ENCODE peak calls at places on chromosome 6, in eight cellular contexts. U is choroid plexus epithelial cell, N is BE2C, R is AG04450, Z is ascending aorta, V is brain microvascular endothelial cell, W is lower leg skin, A is PC-9. T is an unnamed sample.

GRCh38 chr6:87407531-87407895 is 259 bp upstream of the CFAP206 start:
- DNase-seq in U (peak), N (no peak), R (no peak), Z (no peak), V (peak), W (no peak), A (no peak), T (no peak)

GRCh38 chr6:95286874-95287273 is 290.5 kb upstream of the MANEA start:
- DNase-seq in U (no peak), N (peak), R (no peak), Z (no peak), V (no peak), W (no peak), A (no peak), T (no peak)

GRCh38 chr6:142696689-142697088 is 248.3 kb downstream of the HIVEP2 start:
- DNase-seq in U (no peak), N (no peak), R (no peak), Z (peak), V (no peak), W (no peak), A (peak), T (no peak)

GRCh38 chr6:83509416-83509815 is 2.9 kb upstream of the PRSS35 start:
- DNase-seq in U (peak), N (no peak), R (no peak), Z (no peak), V (no peak), W (no peak), A (no peak), T (no peak)

GRCh38 chr6:43122146-43122545 is 46.0 kb downstream of the PTK7 start:
- DNase-seq in U (no peak), N (no peak), R (no peak), Z (no peak), V (no peak), W (no peak), A (no peak), T (no peak)

GRCh38 chr6:17580518-17581048 is 19.5 kb upstream of the FAM8A1 start:
- DNase-seq in U (peak), N (no peak), R (no peak), Z (peak), V (peak), W (no peak), A (peak), T (no peak)

GRCh38 chr6:79548310-79548709 is 11.1 kb upstream of the LCA5 start:
- DNase-seq in U (no peak), N (no peak), R (no peak), Z (no peak), V (no peak), W (no peak), A (no peak), T (no peak)

GRCh38 chr6:24227556-24227955 is 101.5 kb downstream of the NRSN1 start:
- DNase-seq in U (peak), N (no peak), R (no peak), Z (no peak), V (no peak), W (no peak), A (no peak), T (no peak)

GRCh38 chr6:53280207-53280606 is 68.5 kb downstream of the ELOVL5 start:
- DNase-seq in U (no peak), N (no peak), R (no peak), Z (no peak), V (no peak), W (no peak), A (no peak), T (no peak)

GRCh38 chr6:9250852-9251251 is 815.5 kb upstream of the SLC35B3 start:
- DNase-seq in U (peak), N (no peak), R (peak), Z (no peak), V (peak), W (no peak), A (peak), T (no peak)

GRCh38 chr6:18211338-18211737 is 53.0 kb downstream of the DEK start:
- DNase-seq in U (no peak), N (no peak), R (no peak), Z (no peak), V (no peak), W (no peak), A (no peak), T (no peak)

GRCh38 chr6:126614642-126615504 is 275.0 kb downstream of the CENPW start:
- DNase-seq in U (no peak), N (no peak), R (no peak), Z (no peak), V (no peak), W (no peak), A (no peak), T (no peak)

GRCh38 chr6:52157301-52157930 is 28.8 kb upstream of the IL17A start:
- DNase-seq in U (no peak), N (no peak), R (no peak), Z (no peak), V (peak), W (no peak), A (no peak), T (no peak)

GRCh38 chr6:106106276-106107042 is 20.3 kb downstream of the PRDM1 start:
- DNase-seq in U (no peak), N (no peak), R (no peak), Z (no peak), V (no peak), W (peak), A (no peak), T (no peak)

GRCh38 chr6:16760536-16761468 is at the start of gene ATXN1:
- DNase-seq in U (peak), N (peak), R (no peak), Z (peak), V (peak), W (peak), A (peak), T (peak)

GRCh38 chr6:98827295-98828159 is 6.8 kb upstream of the POU3F2 start:
- DNase-seq in U (no peak), N (no peak), R (no peak), Z (no peak), V (no peak), W (no peak), A (no peak), T (no peak)

GRCh38 chr6:124947821-124948451 is 14.3 kb upstream of the RNF217 start:
- DNase-seq in U (no peak), N (no peak), R (no peak), Z (no peak), V (no peak), W (no peak), A (no peak), T (no peak)

GRCh38 chr6:37653933-37654565 is 43.6 kb downstream of the MDGA1 start:
- DNase-seq in U (peak), N (peak), R (no peak), Z (no peak), V (peak), W (no peak), A (no peak), T (no peak)

GRCh38 chr6:7787137-7787575 is 61.3 kb downstream of the BMP6 start:
- DNase-seq in U (peak), N (no peak), R (peak), Z (no peak), V (peak), W (no peak), A (no peak), T (no peak)

GRCh38 chr6:22145823-22146379 is 150.9 kb downstream of the PRL start:
- DNase-seq in U (peak), N (peak), R (peak), Z (no peak), V (peak), W (peak), A (no peak), T (no peak)

GRCh38 chr6:53159558-53159957 is 10.9 kb upstream of the GCM1 start:
- DNase-seq in U (no peak), N (no peak), R (no peak), Z (no peak), V (no peak), W (no peak), A (no peak), T (no peak)

GRCh38 chr6:142774292-142774691 is 170.7 kb downstream of the HIVEP2 start:
- DNase-seq in U (no peak), N (no peak), R (no peak), Z (no peak), V (no peak), W (no peak), A (no peak), T (no peak)

GRCh38 chr6:3419624-3420272 is 37.1 kb downstream of the SLC22A23 start:
- DNase-seq in U (peak), N (no peak), R (no peak), Z (no peak), V (peak), W (no peak), A (no peak), T (peak)

GRCh38 chr6:36402481-36402880 is 15.0 kb upstream of the ETV7 start:
- DNase-seq in U (no peak), N (no peak), R (no peak), Z (no peak), V (no peak), W (no peak), A (no peak), T (no peak)

GRCh38 chr6:79180082-79180481 is 54.4 kb downstream of the HMGN3 start:
- DNase-seq in U (no peak), N (no peak), R (no peak), Z (no peak), V (no peak), W (no peak), A (no peak), T (no peak)

GRCh38 chr6:32113386-32114352 is 4.5 kb upstream of the TNXB start:
- DNase-seq in U (peak), N (no peak), R (peak), Z (peak), V (peak), W (peak), A (peak), T (peak)

GRCh38 chr6:110517601-110518280 is 41.3 kb upstream of the SLC22A16 start:
- DNase-seq in U (no peak), N (no peak), R (no peak), Z (no peak), V (no peak), W (no peak), A (no peak), T (no peak)

GRCh38 chr6:56046576-56046975 is 171.2 kb upstream of the BMP5 start:
- DNase-seq in U (peak), N (no peak), R (no peak), Z (peak), V (peak), W (peak), A (peak), T (no peak)

GRCh38 chr6:45138765-45139164 is 189.4 kb upstream of the RUNX2 start:
- DNase-seq in U (no peak), N (no peak), R (no peak), Z (no peak), V (no peak), W (no peak), A (no peak), T (no peak)

GRCh38 chr6:97052152-97052787 is 127.7 kb downstream of the KLHL32 start:
- DNase-seq in U (no peak), N (no peak), R (no peak), Z (no peak), V (no peak), W (no peak), A (no peak), T (no peak)

GRCh38 chr6:1611572-1612385 is 2.1 kb downstream of the FOXC1 start:
- DNase-seq in U (peak), N (peak), R (no peak), Z (peak), V (no peak), W (peak), A (peak), T (no peak)

GRCh38 chr6:1612386-1612893 is 2.7 kb downstream of the FOXC1 start:
- DNase-seq in U (no peak), N (no peak), R (no peak), Z (no peak), V (no peak), W (no peak), A (no peak), T (no peak)

GRCh38 chr6:1609662-1610496 is at the start of gene FOXC1:
- DNase-seq in U (peak), N (peak), R (peak), Z (peak), V (peak), W (peak), A (peak), T (peak)

GRCh38 chr6:1610497-1611321 is 994 bp downstream of the FOXC1 start:
- DNase-seq in U (no peak), N (peak), R (no peak), Z (peak), V (no peak), W (peak), A (peak), T (peak)

DNA sequence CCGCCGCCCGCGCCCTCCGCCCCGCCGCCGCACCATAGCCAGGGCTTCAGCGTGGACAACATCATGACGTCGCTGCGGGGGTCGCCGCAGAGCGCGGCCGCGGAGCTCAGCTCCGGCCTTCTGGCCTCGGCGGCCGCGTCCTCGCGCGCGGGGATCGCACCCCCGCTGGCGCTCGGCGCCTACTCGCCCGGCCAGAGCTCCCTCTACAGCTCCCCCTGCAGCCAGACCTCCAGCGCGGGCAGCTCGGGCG is 1.5 kb downstream of the FOXC1 start:
- DNase-seq in U (no peak), N (peak), R (no peak), Z (peak), V (no peak), W (peak), A (peak), T (no peak)
- H3K4me3 ChIP-seq in U (peak), N (peak), R (peak), Z (peak), V (peak), W (peak), A (peak), T (peak)

GRCh38 chr6:84691978-84692623 is 72.3 kb downstream of the TBX18 start:
- DNase-seq in U (no peak), N (no peak), R (no peak), Z (no peak), V (no peak), W (no peak), A (no peak), T (no peak)
- TF ChIP-seq CTCF in U (peak), N (peak), R (no peak), Z (no peak), V (no peak), W (no peak), A (no peak), T (no peak)

DNA sequence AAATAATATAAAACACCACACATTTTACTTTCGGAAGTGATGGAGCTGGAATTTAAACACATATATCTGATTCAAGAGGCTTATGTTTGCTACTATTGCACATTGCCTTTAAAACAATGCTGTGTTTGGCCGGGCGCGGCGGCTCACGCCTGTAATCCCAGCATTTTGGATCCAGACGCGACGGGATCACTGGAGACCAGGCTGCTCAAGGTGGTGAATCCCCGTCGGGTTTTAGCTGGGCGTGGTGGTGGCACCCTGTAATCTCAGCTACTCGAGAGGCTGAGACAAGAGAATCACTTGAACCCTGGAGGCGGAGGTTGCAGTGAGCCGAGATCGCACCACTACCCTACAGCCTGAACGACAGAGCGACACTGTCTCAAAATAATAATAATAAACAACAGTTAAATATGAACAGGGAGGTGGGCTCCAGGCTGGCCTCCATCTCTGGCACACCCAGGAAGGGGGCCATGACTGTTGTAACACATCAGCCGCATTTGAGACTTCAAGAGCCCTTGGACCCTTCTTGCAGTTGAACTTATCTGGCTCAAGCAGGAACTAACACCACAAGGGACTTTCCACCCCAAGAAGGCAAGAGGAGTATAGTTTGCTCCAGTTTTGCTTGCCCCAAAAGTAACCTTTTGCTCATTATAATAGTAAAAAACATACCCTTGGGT is 127.1 kb upstream of the ZNF184 start:
- DNase-seq in U (no peak), N (no peak), R (no peak), Z (no peak), V (no peak), W (no peak), A (no peak), T (no peak)
- H3K4me3 ChIP-seq in U (no peak), N (no peak), R (no peak), Z (no peak), V (no peak), W (no peak), A (peak), T (no peak)

DNA sequence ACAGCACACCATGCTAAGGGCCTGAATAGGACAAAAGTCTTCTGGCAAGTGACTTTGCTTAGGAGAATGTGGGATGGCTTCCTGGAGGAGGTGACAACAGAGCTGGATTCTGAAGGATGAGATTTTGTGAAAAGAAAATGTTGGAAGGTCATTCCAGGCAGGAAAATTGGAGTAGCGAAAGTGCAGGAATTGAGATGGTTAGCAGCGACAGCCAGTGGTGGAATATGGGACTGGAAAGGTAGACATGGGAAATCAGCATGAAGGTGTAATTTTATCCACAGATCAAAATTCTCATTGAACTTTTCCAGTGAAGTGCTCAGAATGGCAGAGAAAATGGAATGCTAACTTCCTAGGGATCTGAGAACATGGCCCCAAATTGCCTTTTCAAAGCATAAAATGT is 5.7 kb upstream of the BACH2 start:
- DNase-seq in U (no peak), N (no peak), R (no peak), Z (no peak), V (no peak), W (no peak), A (no peak), T (no peak)
- TF ChIP-seq CTCF in U (no peak), N (peak), R (no peak), Z (no peak), V (no peak), W (no peak), A (no peak), T (no peak)

GRCh38 chr6:170102038-170102437 is 188.8 kb downstream of the DLL1 start:
- DNase-seq in U (no peak), N (no peak), R (no peak), Z (peak), V (no peak), W (peak), A (no peak), T (peak)
- H3K4me3 ChIP-seq in U (no peak), N (no peak), R (no peak), Z (no peak), V (no peak), W (no peak), A (no peak), T (no peak)

DNA sequence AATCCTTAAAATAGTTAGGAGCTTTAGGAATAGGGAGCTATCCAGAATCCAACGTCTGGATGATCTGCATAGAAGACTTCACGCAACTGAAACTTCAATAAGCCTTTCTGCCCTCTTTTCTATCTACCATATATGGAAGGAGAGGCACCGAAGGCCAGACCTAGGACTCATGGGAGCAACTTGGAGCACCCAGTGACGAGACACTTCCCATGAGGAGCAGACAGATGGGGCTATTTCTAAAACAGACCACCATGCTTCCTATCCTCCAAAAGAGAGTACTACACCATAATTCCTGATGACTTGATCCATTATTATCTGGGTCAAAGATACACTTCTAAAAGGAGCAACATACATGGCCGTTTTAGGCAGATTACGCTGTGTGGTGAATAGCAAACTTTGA is 6.0 kb downstream of the RPP40 start:
- DNase-seq in U (no peak), N (no peak), R (no peak), Z (no peak), V (no peak), W (peak), A (no peak), T (no peak)
- TF ChIP-seq CTCF in U (no peak), N (no peak), R (no peak), Z (no peak), V (no peak), W (no peak), A (no peak), T (no peak)

DNA sequence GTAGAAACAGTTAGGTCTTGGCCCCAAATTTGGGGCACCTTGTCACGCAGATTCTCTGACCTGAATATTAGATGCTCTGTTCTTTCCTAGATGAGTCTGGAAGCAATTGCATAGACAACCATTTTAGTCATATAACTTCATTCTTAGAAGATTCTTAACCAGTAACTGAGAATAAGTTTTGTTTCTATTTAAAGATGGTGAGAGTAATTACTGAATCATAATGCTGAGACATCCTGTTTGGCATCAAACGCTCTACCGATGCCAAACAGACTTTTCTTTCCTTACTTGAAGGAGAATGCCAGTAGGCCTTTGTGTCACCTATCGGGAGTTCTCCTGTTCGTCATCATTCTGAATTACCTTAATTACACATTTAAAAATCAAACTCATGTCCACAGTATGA is 131.6 kb upstream of the ID4 start:
- DNase-seq in U (no peak), N (no peak), R (no peak), Z (no peak), V (no peak), W (no peak), A (no peak), T (no peak)
- H3K4me3 ChIP-seq in U (no peak), N (no peak), R (no peak), Z (no peak), V (no peak), W (no peak), A (no peak), T (no peak)

GRCh38 chr6:170223718-170224693 is 66.9 kb downstream of the DLL1 start:
- DNase-seq in U (no peak), N (no peak), R (no peak), Z (no peak), V (no peak), W (peak), A (no peak), T (peak)
- TF ChIP-seq CTCF in U (no peak), N (no peak), R (no peak), Z (no peak), V (no peak), W (no peak), A (no peak), T (no peak)